ENCODE peak calls at places on chromosomes 13 and 19, in ten cellular contexts. B is PC-3; O is cardiac fibroblast; X is stomach; P is CD4-positive, alpha-beta T cell; N is uterus; E is GM12865; K is right lobe of liver; S is HCT116; F is brain microvascular endothelial cell. D is an unnamed sample.
A peak's percentile ranks its signal among the peaks of the same experiment; 100 is the strongest.

GRCh38 chr13:111652676-111653075 is 332.2 kb downstream of the TEX29 start:
- DNase-seq in E (no peak), K (no peak), N (no peak), X (no peak), F (no peak), P (no peak), B (no peak), S (no peak), O (no peak), D (no peak)

GRCh38 chr13:40637644-40638043 is 28.8 kb downstream of the FOXO1 start:
- DNase-seq in N (no peak), K (no peak), P (no peak), B (no peak), X (peak; percentile 45), S (no peak), E (no peak), O (no peak), F (peak; percentile 29), D (no peak)

GRCh38 chr19:40416918-40417713 is 3.9 kb upstream of the PRX start:
- DNase-seq in S (no peak), B (peak; percentile 20), X (peak; percentile 44), K (peak; percentile 66), P (no peak), O (peak; percentile 22), N (no peak), F (no peak), E (peak; percentile 90), D (peak; percentile 52)

GRCh38 chr19:28705008-28705407 is 507.9 kb downstream of the UQCRFS1 start:
- DNase-seq in S (no peak), K (no peak), B (peak; percentile 57), O (peak; percentile 95), E (no peak), P (no peak), X (no peak), F (peak; percentile 80), N (no peak), D (no peak)

GRCh38 chr13:26022538-26023292 is 29.1 kb downstream of the SHISA2 start:
- DNase-seq in N (no peak), O (peak; percentile 58), S (no peak), E (no peak), X (peak; percentile 88), B (peak; percentile 97), P (no peak), F (peak; percentile 78), K (no peak), D (no peak)

GRCh38 chr13:106570354-106570822 is 2.5 kb upstream of the ARGLU1 start:
- DNase-seq in X (peak; percentile 80), E (no peak), P (peak; percentile 50), K (peak; percentile 87), B (no peak), N (peak; percentile 45), F (peak; percentile 93), O (peak; percentile 78), S (peak; percentile 92), D (no peak)

GRCh38 chr13:105016266-105016665 is 1519.2 kb downstream of the EFNB2 start:
- DNase-seq in X (no peak), F (no peak), N (no peak), S (no peak), K (no peak), O (no peak), E (no peak), P (no peak), B (no peak), D (no peak)

GRCh38 chr19:33406521-33407139 is 33.1 kb downstream of the CEBPG start:
- DNase-seq in N (peak; percentile 72), X (peak; percentile 83), E (peak; percentile 63), B (peak; percentile 73), S (peak; percentile 32), F (peak; percentile 57), K (no peak), P (peak; percentile 67), O (peak; percentile 62), D (peak; percentile 92)

GRCh38 chr19:41940443-41941409 is 12.5 kb upstream of the ERFL start:
- DNase-seq in O (no peak), X (no peak), P (no peak), E (peak; percentile 44), F (no peak), K (no peak), N (no peak), B (no peak), S (no peak), D (peak; percentile 59)

GRCh38 chr13:92316030-92316429 is 910.6 kb upstream of the GPC6 start:
- DNase-seq in K (no peak), O (no peak), E (no peak), X (no peak), B (no peak), S (no peak), P (no peak), N (no peak), F (no peak), D (no peak)

GRCh38 chr13:77416666-77417212 is 89.8 kb upstream of the MYCBP2 start:
- DNase-seq in K (no peak), N (no peak), B (no peak), P (no peak), X (no peak), O (no peak), S (no peak), F (no peak), E (no peak), D (no peak)

GRCh38 chr19:31937983-31938382 is 407.4 kb upstream of the ZNF507 start:
- DNase-seq in F (no peak), E (no peak), P (no peak), K (no peak), X (no peak), S (no peak), O (no peak), B (no peak), N (no peak), D (no peak)

GRCh38 chr19:1383311-1384084 is at the start of gene NDUFS7:
- DNase-seq in S (peak; percentile 84), N (peak; percentile 89), E (peak; percentile 97), K (peak; percentile 90), O (peak; percentile 95), F (peak; percentile 76), P (peak; percentile 93), B (peak; percentile 83), X (peak; percentile 92), D (peak; percentile 90)
- TF ChIP-seq CTCF in S (no peak), N (peak; percentile 8), E (peak; percentile 15), K (no peak), O (peak; percentile 9), F (peak; percentile 29), P (no peak), B (no peak), X (no peak), D (no peak)

GRCh38 chr19:15122331-15123030 is 15.3 kb downstream of the SYDE1 start:
- DNase-seq in O (no peak), B (no peak), S (no peak), E (no peak), K (no peak), F (no peak), P (no peak), N (no peak), X (no peak), D (no peak)

GRCh38 chr19:15123031-15123890 is 16.1 kb downstream of the SYDE1 start:
- DNase-seq in X (no peak), P (no peak), E (no peak), N (no peak), F (no peak), B (no peak), S (no peak), K (no peak), O (no peak), D (no peak)

GRCh38 chr19:15118248-15118647 is 11.0 kb downstream of the SYDE1 start:
- DNase-seq in E (no peak), N (no peak), O (no peak), B (no peak), F (no peak), X (no peak), P (no peak), K (no peak), S (no peak), D (no peak)

GRCh38 chr19:15118789-15119494 is 11.7 kb downstream of the SYDE1 start:
- DNase-seq in P (no peak), S (no peak), F (no peak), B (no peak), O (no peak), X (no peak), N (no peak), K (no peak), E (no peak), D (no peak)

DNA sequence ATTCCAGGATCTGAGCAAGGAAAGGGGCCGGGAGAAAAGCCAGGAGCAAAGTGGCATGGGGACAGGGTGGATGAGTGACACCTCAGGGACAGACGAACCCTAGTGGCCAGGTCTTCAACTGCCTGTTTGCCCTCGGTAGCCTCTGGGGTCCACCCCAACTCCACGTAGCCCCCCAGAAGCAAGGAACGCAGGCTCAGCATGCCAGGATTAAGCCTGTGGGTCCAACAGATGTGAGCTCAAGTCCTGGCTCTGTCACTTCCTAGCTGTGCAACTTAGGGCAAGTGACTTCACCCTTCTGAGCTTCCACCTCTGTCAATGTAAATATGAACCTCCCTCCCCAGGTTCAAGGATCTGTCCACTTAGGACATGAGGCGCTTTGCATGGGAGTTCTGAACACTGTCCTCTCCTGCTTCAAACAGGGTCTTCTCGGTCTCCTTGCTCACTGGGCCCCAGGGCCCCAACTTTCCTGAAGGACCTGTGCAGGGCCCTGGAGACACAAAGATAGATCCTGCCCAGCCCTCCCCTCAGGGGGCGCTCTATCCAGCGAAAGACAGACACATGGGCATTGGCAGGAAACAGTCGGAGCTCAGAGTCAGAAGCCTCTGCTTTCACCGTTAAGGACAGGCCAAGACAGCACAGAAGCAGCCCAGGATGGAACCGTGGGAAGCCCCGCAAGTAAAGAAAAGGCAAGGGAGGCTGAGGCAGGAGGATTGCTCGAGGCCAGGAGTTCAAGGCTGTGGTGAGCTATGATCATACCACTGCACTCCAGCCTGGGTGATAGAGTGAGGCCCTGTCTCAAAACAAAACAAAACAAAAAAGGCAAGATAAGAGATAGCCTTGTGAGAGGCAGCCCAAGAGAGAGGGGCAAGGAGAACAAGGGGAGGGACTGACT is 13.2 kb downstream of the SYDE1 start:
- DNase-seq in X (no peak), B (no peak), E (no peak), K (no peak), O (no peak), N (no peak), P (no peak), S (no peak), F (no peak), D (no peak)
- TF ChIP-seq CTCF in X (no peak), B (no peak), E (no peak), K (no peak), O (no peak), N (no peak), P (no peak), S (no peak), F (peak; percentile 24), D (no peak)

DNA sequence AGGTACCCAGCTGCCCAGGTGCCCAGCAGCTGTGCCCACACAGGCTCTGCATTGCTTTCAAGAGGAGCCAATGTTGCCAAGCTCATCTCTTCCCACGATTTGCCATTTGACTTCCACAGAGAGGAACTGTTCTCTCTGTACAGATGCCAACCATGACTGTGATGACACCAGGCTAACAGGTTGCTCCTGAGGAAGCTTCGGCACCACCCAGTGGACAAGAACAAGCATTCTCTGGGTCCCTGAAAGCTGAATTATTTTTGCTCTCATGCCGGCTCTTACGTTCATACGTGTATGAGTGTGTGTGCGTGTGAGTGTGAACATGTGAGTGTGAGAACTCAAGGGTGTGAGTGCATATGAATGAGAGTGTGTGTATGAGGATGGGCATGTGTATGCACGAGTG is 535.2 kb downstream of the LIG4 start:
- DNase-seq in P (no peak), K (no peak), S (no peak), B (peak; percentile 25), O (no peak), N (no peak), E (no peak), F (no peak), X (no peak), D (no peak)
- TF ChIP-seq CTCF in P (no peak), K (no peak), S (no peak), B (peak; percentile 39), O (no peak), N (no peak), E (no peak), F (peak; percentile 26), X (no peak), D (no peak)

GRCh38 chr13:44231786-44232516 is 141.7 kb upstream of the SERP2 start:
- DNase-seq in F (peak; percentile 98), P (no peak), B (peak; percentile 97), K (no peak), X (peak; percentile 82), S (peak; percentile 97), E (no peak), O (peak; percentile 99), N (peak; percentile 83), D (no peak)
- TF ChIP-seq CTCF in F (peak; percentile 44), P (no peak), B (no peak), K (no peak), X (no peak), S (no peak), E (no peak), O (peak; percentile 13), N (no peak), D (no peak)

D was measured in GM13976.